ENCODE peak calls at places on chromosomes 1 and 21, in ten cellular contexts. One of them, this sample, is unnamed.
A peak's percentile ranks its signal among the peaks of the same experiment; 100 is the strongest.

GRCh38 chr1:241413974-241414373 is 57.0 kb upstream of the RGS7 start:
- DNase-seq in CD8-positive, alpha-beta T cell: no peak
- DNase-seq in foreskin keratinocyte: no peak
- DNase-seq in IMR-90: no peak
- DNase-seq in left ventricle myocardium inferior: no peak
- DNase-seq in neural progenitor cell: no peak
- DNase-seq in colonic mucosa: no peak
- DNase-seq in cardiac muscle cell: no peak
- DNase-seq in A549: no peak
- DNase-seq in tibial artery: no peak
- DNase-seq in this sample: no peak

GRCh38 chr1:19397217-19397945 is 85.3 kb downstream of the SLC66A1 start:
- DNase-seq in CD8-positive, alpha-beta T cell: no peak
- DNase-seq in foreskin keratinocyte: no peak
- DNase-seq in IMR-90: no peak
- DNase-seq in left ventricle myocardium inferior: no peak
- DNase-seq in neural progenitor cell: no peak
- DNase-seq in colonic mucosa: no peak
- DNase-seq in cardiac muscle cell: no peak
- DNase-seq in A549: no peak
- DNase-seq in tibial artery: no peak
- DNase-seq in this sample: no peak

GRCh38 chr1:20008391-20008841 is 29.0 kb upstream of the PLA2G2A start:
- DNase-seq in CD8-positive, alpha-beta T cell: no peak
- DNase-seq in foreskin keratinocyte: no peak
- DNase-seq in IMR-90: no peak
- DNase-seq in left ventricle myocardium inferior: peak; percentile 62
- DNase-seq in neural progenitor cell: no peak
- DNase-seq in colonic mucosa: no peak
- DNase-seq in cardiac muscle cell: peak; percentile 99
- DNase-seq in A549: no peak
- DNase-seq in tibial artery: no peak
- DNase-seq in this sample: no peak

GRCh38 chr1:24893431-24893830 is 36.6 kb downstream of the RUNX3 start:
- DNase-seq in CD8-positive, alpha-beta T cell: no peak
- DNase-seq in foreskin keratinocyte: no peak
- DNase-seq in IMR-90: no peak
- DNase-seq in left ventricle myocardium inferior: no peak
- DNase-seq in neural progenitor cell: no peak
- DNase-seq in colonic mucosa: peak; percentile 75
- DNase-seq in cardiac muscle cell: no peak
- DNase-seq in A549: no peak
- DNase-seq in tibial artery: peak; percentile 40
- DNase-seq in this sample: no peak

GRCh38 chr1:8478566-8478965 is 160.7 kb downstream of the SLC45A1 start:
- DNase-seq in CD8-positive, alpha-beta T cell: no peak
- DNase-seq in foreskin keratinocyte: no peak
- DNase-seq in IMR-90: no peak
- DNase-seq in left ventricle myocardium inferior: no peak
- DNase-seq in neural progenitor cell: no peak
- DNase-seq in colonic mucosa: no peak
- DNase-seq in cardiac muscle cell: no peak
- DNase-seq in A549: no peak
- DNase-seq in tibial artery: no peak
- DNase-seq in this sample: no peak

GRCh38 chr21:42636535-42636914 is 16.9 kb upstream of the PDE9A start:
- DNase-seq in CD8-positive, alpha-beta T cell: no peak
- DNase-seq in foreskin keratinocyte: peak; percentile 69
- DNase-seq in IMR-90: peak; percentile 61
- DNase-seq in left ventricle myocardium inferior: no peak
- DNase-seq in neural progenitor cell: no peak
- DNase-seq in colonic mucosa: no peak
- DNase-seq in cardiac muscle cell: peak; percentile 84
- DNase-seq in A549: no peak
- DNase-seq in tibial artery: no peak
- DNase-seq in this sample: peak; percentile 63

GRCh38 chr1:22776051-22776611 is 65.5 kb downstream of the EPHB2 start:
- DNase-seq in CD8-positive, alpha-beta T cell: no peak
- DNase-seq in foreskin keratinocyte: no peak
- DNase-seq in IMR-90: no peak
- DNase-seq in left ventricle myocardium inferior: no peak
- DNase-seq in neural progenitor cell: no peak
- DNase-seq in colonic mucosa: no peak
- DNase-seq in cardiac muscle cell: no peak
- DNase-seq in A549: no peak
- DNase-seq in tibial artery: no peak
- DNase-seq in this sample: no peak

GRCh38 chr1:77399250-77400086 is 117.6 kb downstream of the AK5 start:
- DNase-seq in CD8-positive, alpha-beta T cell: no peak
- DNase-seq in foreskin keratinocyte: no peak
- DNase-seq in IMR-90: no peak
- DNase-seq in left ventricle myocardium inferior: no peak
- DNase-seq in neural progenitor cell: peak; percentile 87
- DNase-seq in colonic mucosa: no peak
- DNase-seq in cardiac muscle cell: peak; percentile 16
- DNase-seq in A549: no peak
- DNase-seq in tibial artery: no peak
- DNase-seq in this sample: no peak

DNA sequence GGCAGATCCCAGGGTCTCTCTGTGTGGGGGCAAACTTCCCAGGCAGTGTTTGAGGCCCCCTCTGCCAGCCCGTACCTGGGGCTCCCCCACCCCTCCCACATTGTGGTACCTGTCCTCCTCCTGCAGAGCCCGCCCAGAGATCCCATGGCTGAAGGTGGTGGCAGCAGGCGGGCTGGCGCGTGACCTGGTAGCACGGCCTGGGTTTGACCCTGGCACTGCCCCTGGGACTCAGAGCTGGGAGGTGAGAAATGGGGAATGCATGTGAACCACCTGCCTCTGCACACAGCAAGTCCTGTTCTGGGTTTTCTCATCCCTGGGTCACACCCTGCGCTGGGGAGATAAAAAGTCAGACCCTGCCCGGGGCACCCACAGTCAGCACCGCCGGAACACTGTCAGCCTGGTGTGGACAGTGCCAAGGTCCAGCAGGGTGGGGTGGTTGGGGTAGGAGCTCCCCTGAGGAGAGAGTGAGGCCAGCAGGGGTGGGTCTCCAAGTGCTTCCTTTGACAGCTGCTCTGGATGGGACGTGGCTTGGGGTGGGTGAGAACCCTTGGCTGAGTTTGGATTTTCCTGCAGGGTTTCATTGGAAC is 11.8 kb downstream of the AGRN start:
- DNase-seq in CD8-positive, alpha-beta T cell: no peak
- DNase-seq in foreskin keratinocyte: no peak
- DNase-seq in IMR-90: no peak
- DNase-seq in left ventricle myocardium inferior: no peak
- DNase-seq in neural progenitor cell: no peak
- DNase-seq in colonic mucosa: no peak
- DNase-seq in cardiac muscle cell: no peak
- DNase-seq in A549: no peak
- DNase-seq in tibial artery: no peak
- DNase-seq in this sample: no peak
- TF ChIP-seq CTCF in CD8-positive, alpha-beta T cell: no peak
- TF ChIP-seq CTCF in foreskin keratinocyte: no peak
- TF ChIP-seq CTCF in IMR-90: no peak
- TF ChIP-seq CTCF in left ventricle myocardium inferior: no peak
- TF ChIP-seq CTCF in neural progenitor cell: no peak
- TF ChIP-seq CTCF in colonic mucosa: no peak
- TF ChIP-seq CTCF in cardiac muscle cell: no peak
- TF ChIP-seq CTCF in A549: no peak
- TF ChIP-seq CTCF in tibial artery: no peak
- TF ChIP-seq CTCF in this sample: no peak

GRCh38 chr1:243945727-243946126 is 95.7 kb upstream of the AKT3 start:
- DNase-seq in CD8-positive, alpha-beta T cell: no peak
- DNase-seq in foreskin keratinocyte: no peak
- DNase-seq in IMR-90: no peak
- DNase-seq in left ventricle myocardium inferior: no peak
- DNase-seq in neural progenitor cell: no peak
- DNase-seq in colonic mucosa: no peak
- DNase-seq in cardiac muscle cell: no peak
- DNase-seq in A549: no peak
- DNase-seq in tibial artery: no peak
- DNase-seq in this sample: no peak

GRCh38 chr1:243942196-243943150 is 92.4 kb upstream of the AKT3 start:
- DNase-seq in CD8-positive, alpha-beta T cell: no peak
- DNase-seq in foreskin keratinocyte: no peak
- DNase-seq in IMR-90: no peak
- DNase-seq in left ventricle myocardium inferior: no peak
- DNase-seq in neural progenitor cell: no peak
- DNase-seq in colonic mucosa: no peak
- DNase-seq in cardiac muscle cell: no peak
- DNase-seq in A549: no peak
- DNase-seq in tibial artery: no peak
- DNase-seq in this sample: no peak

GRCh38 chr1:243944429-243945160 is 94.6 kb upstream of the AKT3 start:
- DNase-seq in CD8-positive, alpha-beta T cell: no peak
- DNase-seq in foreskin keratinocyte: peak; percentile 95
- DNase-seq in IMR-90: peak; percentile 62
- DNase-seq in left ventricle myocardium inferior: no peak
- DNase-seq in neural progenitor cell: peak; percentile 70
- DNase-seq in colonic mucosa: no peak
- DNase-seq in cardiac muscle cell: peak; percentile 59
- DNase-seq in A549: peak; percentile 69
- DNase-seq in tibial artery: no peak
- DNase-seq in this sample: peak; percentile 83

GRCh38 chr1:243946253-243946652 is 96.2 kb upstream of the AKT3 start:
- DNase-seq in CD8-positive, alpha-beta T cell: no peak
- DNase-seq in foreskin keratinocyte: no peak
- DNase-seq in IMR-90: no peak
- DNase-seq in left ventricle myocardium inferior: no peak
- DNase-seq in neural progenitor cell: no peak
- DNase-seq in colonic mucosa: no peak
- DNase-seq in cardiac muscle cell: no peak
- DNase-seq in A549: no peak
- DNase-seq in tibial artery: no peak
- DNase-seq in this sample: no peak

GRCh38 chr1:243943671-243944428 is 93.8 kb upstream of the AKT3 start:
- DNase-seq in CD8-positive, alpha-beta T cell: no peak
- DNase-seq in foreskin keratinocyte: no peak
- DNase-seq in IMR-90: no peak
- DNase-seq in left ventricle myocardium inferior: no peak
- DNase-seq in neural progenitor cell: no peak
- DNase-seq in colonic mucosa: no peak
- DNase-seq in cardiac muscle cell: no peak
- DNase-seq in A549: peak; percentile 78
- DNase-seq in tibial artery: no peak
- DNase-seq in this sample: no peak
- H3K27ac ChIP-seq in CD8-positive, alpha-beta T cell: no peak overlapping the region
- H3K27ac ChIP-seq in foreskin keratinocyte: no peak overlapping the region
- H3K27ac ChIP-seq in IMR-90: no peak overlapping the region
- H3K27ac ChIP-seq in left ventricle myocardium inferior: no peak overlapping the region
- H3K27ac ChIP-seq in neural progenitor cell: no peak overlapping the region
- H3K27ac ChIP-seq in colonic mucosa: no peak overlapping the region
- H3K27ac ChIP-seq in cardiac muscle cell: no peak overlapping the region
- H3K27ac ChIP-seq in A549: peak overlapping the region; percentile 87
- H3K27ac ChIP-seq in tibial artery: no peak overlapping the region
- H3K27ac ChIP-seq in this sample: no peak overlapping the region

DNA sequence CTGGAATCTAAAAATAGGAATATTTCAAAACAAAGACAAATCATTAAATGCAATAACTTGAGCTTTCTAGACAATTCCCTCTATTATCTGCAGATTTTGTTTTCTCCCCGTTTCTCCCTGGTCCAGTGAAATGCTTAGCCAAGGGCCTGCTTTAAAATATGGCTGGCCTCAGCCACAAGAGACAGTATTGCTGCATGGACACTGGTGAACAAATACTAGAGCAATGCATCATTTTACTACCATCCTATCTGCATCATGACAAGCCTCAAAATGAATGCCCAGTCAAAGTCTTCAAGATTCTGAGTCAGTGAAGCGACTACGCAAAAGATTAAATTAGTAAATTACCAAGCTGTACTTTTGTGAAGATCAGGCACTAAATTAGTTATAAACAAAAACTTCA is 80.5 kb downstream of the ENAH start:
- DNase-seq in CD8-positive, alpha-beta T cell: no peak
- DNase-seq in foreskin keratinocyte: no peak
- DNase-seq in IMR-90: peak; percentile 49
- DNase-seq in left ventricle myocardium inferior: no peak
- DNase-seq in neural progenitor cell: no peak
- DNase-seq in colonic mucosa: no peak
- DNase-seq in cardiac muscle cell: peak; percentile 60
- DNase-seq in A549: peak; percentile 8
- DNase-seq in tibial artery: no peak
- DNase-seq in this sample: no peak
- TF ChIP-seq CTCF in CD8-positive, alpha-beta T cell: no peak
- TF ChIP-seq CTCF in foreskin keratinocyte: peak; percentile 28
- TF ChIP-seq CTCF in IMR-90: peak; percentile 40
- TF ChIP-seq CTCF in left ventricle myocardium inferior: peak; percentile 38
- TF ChIP-seq CTCF in neural progenitor cell: no peak
- TF ChIP-seq CTCF in colonic mucosa: no peak
- TF ChIP-seq CTCF in cardiac muscle cell: peak; percentile 31
- TF ChIP-seq CTCF in A549: no peak
- TF ChIP-seq CTCF in tibial artery: peak; percentile 14
- TF ChIP-seq CTCF in this sample: no peak

GRCh38 chr1:1047407-1047806 is 26.7 kb downstream of the RNF223 start:
- DNase-seq in CD8-positive, alpha-beta T cell: no peak
- DNase-seq in foreskin keratinocyte: no peak
- DNase-seq in IMR-90: no peak
- DNase-seq in left ventricle myocardium inferior: no peak
- DNase-seq in neural progenitor cell: no peak
- DNase-seq in colonic mucosa: no peak
- DNase-seq in cardiac muscle cell: no peak
- DNase-seq in A549: no peak
- DNase-seq in tibial artery: no peak
- DNase-seq in this sample: no peak

GRCh38 chr1:1047963-1048362 is 26.1 kb downstream of the RNF223 start:
- DNase-seq in CD8-positive, alpha-beta T cell: no peak
- DNase-seq in foreskin keratinocyte: no peak
- DNase-seq in IMR-90: no peak
- DNase-seq in left ventricle myocardium inferior: no peak
- DNase-seq in neural progenitor cell: no peak
- DNase-seq in colonic mucosa: no peak
- DNase-seq in cardiac muscle cell: no peak
- DNase-seq in A549: no peak
- DNase-seq in tibial artery: no peak
- DNase-seq in this sample: no peak

GRCh38 chr1:1046767-1047166 is 26.8 kb downstream of the AGRN start:
- DNase-seq in CD8-positive, alpha-beta T cell: no peak
- DNase-seq in foreskin keratinocyte: no peak
- DNase-seq in IMR-90: no peak
- DNase-seq in left ventricle myocardium inferior: no peak
- DNase-seq in neural progenitor cell: no peak
- DNase-seq in colonic mucosa: no peak
- DNase-seq in cardiac muscle cell: no peak
- DNase-seq in A549: no peak
- DNase-seq in tibial artery: no peak
- DNase-seq in this sample: no peak

GRCh38 chr1:1045129-1045528 is 25.2 kb downstream of the AGRN start:
- DNase-seq in CD8-positive, alpha-beta T cell: no peak
- DNase-seq in foreskin keratinocyte: no peak
- DNase-seq in IMR-90: no peak
- DNase-seq in left ventricle myocardium inferior: no peak
- DNase-seq in neural progenitor cell: no peak
- DNase-seq in colonic mucosa: no peak
- DNase-seq in cardiac muscle cell: no peak
- DNase-seq in A549: no peak
- DNase-seq in tibial artery: no peak
- DNase-seq in this sample: no peak

DNA sequence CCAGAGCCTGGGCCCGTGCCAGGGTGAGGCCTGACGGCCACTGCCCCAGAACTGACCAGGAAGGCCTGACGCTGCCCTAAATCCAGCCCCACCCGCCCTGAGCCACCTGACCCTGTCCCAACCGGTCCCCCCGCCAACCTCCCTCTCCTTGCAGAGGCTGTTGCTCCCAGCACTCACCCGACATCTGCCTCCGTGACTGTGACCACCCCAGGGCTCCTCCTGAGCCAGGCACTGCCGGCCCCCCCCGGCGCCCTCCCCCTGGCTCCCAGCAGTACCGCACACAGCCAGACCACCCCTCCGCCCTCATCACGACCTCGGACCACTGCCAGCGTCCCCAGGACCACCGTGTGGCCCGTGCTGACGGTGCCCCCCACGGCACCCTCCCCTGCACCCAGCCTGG is 26.3 kb downstream of the AGRN start:
- DNase-seq in CD8-positive, alpha-beta T cell: no peak
- DNase-seq in foreskin keratinocyte: no peak
- DNase-seq in IMR-90: no peak
- DNase-seq in left ventricle myocardium inferior: no peak
- DNase-seq in neural progenitor cell: no peak
- DNase-seq in colonic mucosa: no peak
- DNase-seq in cardiac muscle cell: no peak
- DNase-seq in A549: no peak
- DNase-seq in tibial artery: no peak
- DNase-seq in this sample: no peak
- H3K27ac ChIP-seq in CD8-positive, alpha-beta T cell: no peak overlapping the region
- H3K27ac ChIP-seq in foreskin keratinocyte: no peak overlapping the region
- H3K27ac ChIP-seq in IMR-90: no peak overlapping the region
- H3K27ac ChIP-seq in left ventricle myocardium inferior: no peak overlapping the region
- H3K27ac ChIP-seq in neural progenitor cell: no peak overlapping the region
- H3K27ac ChIP-seq in colonic mucosa: no peak overlapping the region
- H3K27ac ChIP-seq in cardiac muscle cell: no peak overlapping the region
- H3K27ac ChIP-seq in A549: no peak overlapping the region
- H3K27ac ChIP-seq in tibial artery: no peak overlapping the region
- H3K27ac ChIP-seq in this sample: no peak overlapping the region